ENCODE peak calls at places on chromosomes 7 and 10, in four cellular contexts. S is aorta, L is NCI-H1092 treated with DMSO at 0.1 percent for 48 hours, Y is WERI-Rb-1. T is an unnamed sample.

GRCh38 chr10:71697938-71698709 is 21.5 kb downstream of the C10orf105 start:
- DNase-seq in S (no peak), L (no peak), Y (no peak), T (no peak)

GRCh38 chr10:110758898-110759297 is 112.8 kb upstream of the PDCD4 start:
- DNase-seq in S (no peak), L (no peak), Y (no peak), T (no peak)

GRCh38 chr10:113073549-113074189 is 123.6 kb downstream of the TCF7L2 start:
- DNase-seq in S (peak; percentile 92), L (no peak), Y (no peak), T (no peak)

GRCh38 chr7:31948041-31948440 is 122.2 kb downstream of the PDE1C start:
- DNase-seq in S (no peak), L (no peak), Y (no peak), T (no peak)

GRCh38 chr10:103799341-103799740 is 56.0 kb downstream of the SH3PXD2A start:
- DNase-seq in S (no peak), L (no peak), Y (no peak), T (no peak)

GRCh38 chr7:55249332-55249731 is 115.8 kb upstream of the LANCL2 start:
- DNase-seq in S (no peak), L (no peak), Y (no peak), T (no peak)

GRCh38 chr10:110667620-110668343 is 23.6 kb downstream of the RBM20 start:
- DNase-seq in S (no peak), L (no peak), Y (no peak), T (no peak)

GRCh38 chr7:44044315-44045225 is at the start of gene DBNL:
- DNase-seq in S (peak; percentile 99), L (peak; percentile 91), Y (peak; percentile 96), T (peak; percentile 90)

GRCh38 chr10:1328951-1329614 is 272.9 kb downstream of the WDR37 start:
- DNase-seq in S (no peak), L (no peak), Y (no peak), T (no peak)

GRCh38 chr10:118752401-118752800 is 2.4 kb downstream of the CACUL1 start:
- DNase-seq in S (no peak), L (no peak), Y (no peak), T (no peak)

GRCh38 chr7:128017880-128018845 is 13.1 kb downstream of the LRRC4 start:
- DNase-seq in S (no peak), L (peak; percentile 99), Y (no peak), T (no peak)

GRCh38 chr10:33484787-33485186 is 150.3 kb upstream of the NRP1 start:
- DNase-seq in S (no peak), L (no peak), Y (no peak), T (no peak)